ENCODE peak calls at places on chromosomes 13 and 19, in nine cellular contexts. B is heart left ventricle, U is upper lobe of left lung, D is body of pancreas, Q is HCT116, R is HepG2, W is K562, P is GM12878, J is A549. Y is an unnamed sample.
A peak's percentile ranks its signal among the peaks of the same experiment; 100 is the strongest.

GRCh38 chr19:1087813-1088418 is 7.3 kb downstream of the POLR2E start:
- ATAC-seq in B (peak; percentile 43), U (peak; percentile 86), D (no peak), Q (peak; percentile 10), R (no peak), W (no peak), P (peak; percentile 66), J (no peak), Y (peak; percentile 69)

GRCh38 chr13:40966298-40966697 is 52.8 kb downstream of the ELF1 start:
- ATAC-seq in B (no peak), U (peak; percentile 77), D (no peak), Q (no peak), R (no peak), W (no peak), P (no peak), J (no peak), Y (no peak)

GRCh38 chr13:79295906-79296564 is 110.0 kb downstream of the RBM26 start:
- ATAC-seq in B (no peak), U (no peak), D (no peak), Q (no peak), R (no peak), W (no peak), P (no peak), J (peak; percentile 58), Y (no peak)

GRCh38 chr13:60759499-60759898 is 362.5 kb downstream of the TDRD3 start:
- ATAC-seq in B (no peak), U (no peak), D (peak; percentile 40), Q (no peak), R (no peak), W (no peak), P (no peak), J (no peak), Y (no peak)

GRCh38 chr19:13887039-13887438 is 10.1 kb downstream of the NANOS3 start:
- ATAC-seq in B (no peak), U (no peak), D (no peak), Q (no peak), R (peak; percentile 63), W (peak; percentile 79), P (peak; percentile 36), J (no peak), Y (no peak)

GRCh38 chr19:10334340-10335148 is 1.2 kb upstream of the RAVER1 start:
- ATAC-seq in B (peak; percentile 87), U (peak; percentile 91), D (peak; percentile 84), Q (peak; percentile 80), R (peak; percentile 77), W (peak; percentile 86), P (no peak), J (peak; percentile 88), Y (peak; percentile 85)

GRCh38 chr13:94677799-94678198 is 34.5 kb downstream of the SOX21 start:
- ATAC-seq in B (no peak), U (no peak), D (no peak), Q (no peak), R (no peak), W (no peak), P (no peak), J (no peak), Y (no peak)

GRCh38 chr13:41931337-41931736 is 29.6 kb downstream of the VWA8 start:
- ATAC-seq in B (no peak), U (no peak), D (no peak), Q (no peak), R (no peak), W (no peak), P (no peak), J (no peak), Y (no peak)

GRCh38 chr19:12065100-12065538 is 588 bp downstream of the ZNF844 start:
- ATAC-seq in B (peak; percentile 68), U (peak; percentile 69), D (peak; percentile 38), Q (no peak), R (peak; percentile 50), W (peak; percentile 60), P (no peak), J (no peak), Y (peak; percentile 17)

GRCh38 chr19:1843646-1844394 is 4.5 kb downstream of the REXO1 start:
- ATAC-seq in B (no peak), U (no peak), D (no peak), Q (peak; percentile 12), R (no peak), W (no peak), P (no peak), J (peak; percentile 19), Y (no peak)

DNA sequence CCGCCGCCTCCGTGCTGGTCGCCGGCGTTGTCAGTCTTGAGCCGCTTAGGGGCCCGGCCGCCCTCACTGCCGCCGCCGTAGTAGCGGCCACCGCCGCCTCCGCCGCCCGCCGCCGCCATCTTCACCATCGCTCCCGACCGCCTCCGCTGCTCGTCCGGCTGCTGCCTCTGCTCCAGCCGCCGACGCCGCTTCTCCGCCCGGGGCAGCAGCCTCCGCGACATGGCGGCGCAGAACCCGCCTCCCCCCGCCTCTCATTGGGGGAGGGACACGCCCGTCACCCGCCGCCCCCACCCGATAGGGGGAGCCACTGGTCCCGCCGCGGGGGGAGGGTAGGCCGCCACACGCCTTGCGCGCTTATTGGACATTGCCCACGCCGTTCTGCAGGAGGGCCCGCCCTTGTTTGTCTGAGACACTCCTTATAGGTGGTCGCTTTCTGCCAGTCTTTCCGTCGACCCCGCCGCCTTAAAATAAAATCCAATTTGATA is at the start of gene HNRNPL:
- ATAC-seq in B (peak; percentile 79), U (peak; percentile 89), D (peak; percentile 74), Q (peak; percentile 75), R (peak; percentile 75), W (peak; percentile 82), P (peak; percentile 76), J (peak; percentile 77), Y (peak; percentile 84)
- TF ChIP-seq POLR2A in B (peak; percentile 90), U (peak; percentile 98), D (peak; percentile 95), Q (no peak), R (peak; percentile 67), W (peak; percentile 84), P (peak; percentile 90), J (peak; percentile 90), Y (peak; percentile 96)

GRCh38 chr19:17089238-17089637 is 13.7 kb downstream of the MYO9B start:
- ATAC-seq in B (no peak), U (no peak), D (no peak), Q (no peak), R (no peak), W (no peak), P (no peak), J (no peak), Y (peak; percentile 64)

GRCh38 chr19:17088552-17088951 is 13.0 kb downstream of the MYO9B start:
- ATAC-seq in B (no peak), U (no peak), D (no peak), Q (no peak), R (no peak), W (no peak), P (no peak), J (no peak), Y (no peak)

GRCh38 chr19:17090501-17091074 is 15.0 kb downstream of the MYO9B start:
- ATAC-seq in B (no peak), U (peak; percentile 25), D (no peak), Q (no peak), R (no peak), W (no peak), P (peak; percentile 66), J (no peak), Y (no peak)

GRCh38 chr19:17092696-17093095 is 17.1 kb downstream of the MYO9B start:
- ATAC-seq in B (no peak), U (no peak), D (no peak), Q (no peak), R (no peak), W (no peak), P (no peak), J (no peak), Y (no peak)

DNA sequence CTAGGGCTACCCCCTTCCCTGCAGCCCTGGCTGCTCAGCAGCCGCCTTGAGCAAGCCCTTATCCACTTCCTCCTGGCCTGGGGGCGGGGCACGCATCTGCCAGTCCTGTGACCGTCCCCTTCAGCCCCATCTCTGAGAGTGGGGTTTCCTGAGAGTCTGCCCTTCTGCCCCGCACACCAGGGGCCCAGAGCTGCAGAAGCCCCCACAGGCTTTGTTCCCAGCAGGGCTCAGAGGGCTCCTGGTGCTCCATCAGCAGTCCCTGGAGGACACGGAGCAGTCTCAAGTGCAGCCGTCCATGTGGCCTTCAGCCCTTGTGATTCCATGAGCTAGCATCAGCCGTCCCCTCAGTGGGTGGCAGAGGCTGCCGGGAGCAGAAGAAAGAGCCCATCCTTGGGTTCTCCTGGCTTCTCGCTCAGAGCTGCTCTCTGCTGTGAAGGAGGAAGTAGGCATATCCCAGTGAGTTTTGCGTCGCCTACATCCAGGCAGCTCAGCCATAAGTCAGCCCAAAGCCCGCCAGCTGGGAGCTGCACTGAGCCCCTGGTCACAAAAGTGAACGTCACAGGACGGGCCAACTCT is 16.3 kb downstream of the MYO9B start:
- ATAC-seq in B (peak; percentile 33), U (peak; percentile 66), D (no peak), Q (no peak), R (no peak), W (peak; percentile 49), P (peak; percentile 55), J (no peak), Y (no peak)
- H3K27ac ChIP-seq in B (no peak overlapping the region), U (peak overlapping the region; percentile 62), D (no peak overlapping the region), Q (no peak overlapping the region), R (no peak overlapping the region), W (no peak overlapping the region), P (peak overlapping the region; percentile 71), J (peak overlapping the region; percentile 40), Y (peak overlapping the region; percentile 85)

DNA sequence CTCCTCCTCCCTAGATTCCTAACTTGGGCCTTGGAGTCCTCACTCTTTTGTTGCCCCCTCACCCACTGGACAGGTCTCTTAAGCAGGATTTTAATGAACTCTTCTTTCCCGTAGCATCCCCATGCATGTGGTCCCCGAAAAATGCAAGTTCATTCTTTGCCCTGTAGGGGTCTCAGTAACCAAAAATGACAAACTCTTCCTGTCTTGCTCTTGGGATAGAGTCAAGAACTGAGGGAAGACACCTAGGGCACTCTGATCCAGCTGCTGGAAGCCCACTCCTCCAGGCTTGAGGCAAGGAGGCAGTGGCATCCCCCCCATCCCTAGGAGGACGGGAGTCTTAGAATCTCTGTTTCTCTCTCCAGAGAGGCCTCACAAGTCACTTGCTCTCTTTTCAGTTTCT is 987.0 kb downstream of the DIAPH3 start:
- ATAC-seq in B (no peak), U (no peak), D (no peak), Q (no peak), R (peak; percentile 80), W (no peak), P (no peak), J (peak; percentile 44), Y (no peak)
- TF ChIP-seq CTCF in B (no peak), U (no peak), D (no peak), Q (no peak), R (peak; percentile 26), W (no peak), P (peak; percentile 33), J (no peak), Y (no peak)

GRCh38 chr13:46352810-46353209 is 34.2 kb downstream of the RUBCNL start:
- ATAC-seq in B (peak; percentile 24), U (peak; percentile 67), D (no peak), Q (no peak), R (no peak), W (no peak), P (no peak), J (no peak), Y (peak; percentile 19)

GRCh38 chr13:46355088-46355468 is 32.0 kb downstream of the RUBCNL start:
- ATAC-seq in B (no peak), U (no peak), D (no peak), Q (peak; percentile 42), R (no peak), W (no peak), P (no peak), J (peak; percentile 75), Y (no peak)

GRCh38 chr13:46354143-46355087 is 32.6 kb downstream of the RUBCNL start:
- ATAC-seq in B (peak; percentile 54), U (peak; percentile 76), D (no peak), Q (peak; percentile 88), R (peak; percentile 88), W (no peak), P (peak; percentile 79), J (peak; percentile 99), Y (no peak)

GRCh38 chr13:46359731-46360130 is 27.3 kb downstream of the RUBCNL start:
- ATAC-seq in B (peak; percentile 70), U (peak; percentile 64), D (no peak), Q (no peak), R (no peak), W (no peak), P (no peak), J (no peak), Y (no peak)

GRCh38 chr13:46355906-46356305 is 31.1 kb downstream of the RUBCNL start:
- ATAC-seq in B (no peak), U (no peak), D (no peak), Q (no peak), R (no peak), W (no peak), P (no peak), J (no peak), Y (no peak)
- TF ChIP-seq POLR2A in B (no peak), U (no peak), D (no peak), Q (no peak), R (no peak), W (no peak), P (no peak), J (no peak), Y (no peak)